ENCODE peak calls at places on chromosomes 12 and 14, in seven cellular contexts. F is tibial artery, R is uterus, X is esophagus squamous epithelium, Q is psoas muscle, D is DND-41, O is upper lobe of right lung. M is an unnamed sample.

GRCh38 chr12:109753054-109753401 is 39.4 kb downstream of the FAM222A start:
- DNase-seq in F (peak), R (no peak), X (no peak), Q (no peak), D (no peak), O (peak), M (no peak)

GRCh38 chr14:37232907-37233481 is 35.3 kb downstream of the MIPOL1 start:
- DNase-seq in F (no peak), R (no peak), X (no peak), Q (no peak), D (no peak), O (no peak), M (no peak)

GRCh38 chr12:104094284-104094683 is 30.0 kb downstream of the HCFC2 start:
- DNase-seq in F (no peak), R (no peak), X (no peak), Q (no peak), D (no peak), O (no peak), M (no peak)

GRCh38 chr12:88952543-88952942 is 372.3 kb upstream of the KITLG start:
- DNase-seq in F (no peak), R (no peak), X (no peak), Q (no peak), D (no peak), O (no peak), M (no peak)

GRCh38 chr14:62084020-62084419 is 321.8 kb downstream of the SNAPC1 start:
- DNase-seq in F (no peak), R (no peak), X (no peak), Q (no peak), D (peak), O (no peak), M (no peak)

GRCh38 chr14:77409131-77409533 is 14.2 kb downstream of the NOXRED1 start:
- DNase-seq in F (no peak), R (no peak), X (no peak), Q (no peak), D (no peak), O (no peak), M (peak)

GRCh38 chr12:97435153-97435552 is 27.5 kb upstream of the RMST start:
- DNase-seq in F (no peak), R (no peak), X (no peak), Q (no peak), D (no peak), O (no peak), M (no peak)

GRCh38 chr12:105192624-105193225 is 43.2 kb downstream of the APPL2 start:
- DNase-seq in F (no peak), R (no peak), X (no peak), Q (no peak), D (no peak), O (no peak), M (peak)

GRCh38 chr14:24314377-24315193 is 3.3 kb downstream of the LTB4R start:
- DNase-seq in F (no peak), R (no peak), X (no peak), Q (no peak), D (no peak), O (no peak), M (no peak)

GRCh38 chr12:12456637-12457036 is 99.8 kb downstream of the BORCS5 start:
- DNase-seq in F (no peak), R (no peak), X (no peak), Q (no peak), D (no peak), O (no peak), M (no peak)

GRCh38 chr14:90301580-90302181 is 30.1 kb downstream of the NRDE2 start:
- DNase-seq in F (no peak), R (no peak), X (no peak), Q (no peak), D (no peak), O (no peak), M (no peak)

GRCh38 chr12:123075591-123076171 is 75.2 kb downstream of the PITPNM2 start:
- DNase-seq in F (no peak), R (peak), X (no peak), Q (no peak), D (peak), O (peak), M (peak)

GRCh38 chr14:100841445-100842403 is 15.8 kb downstream of the MEG3 start:
- DNase-seq in F (no peak), R (no peak), X (no peak), Q (peak), D (no peak), O (no peak), M (no peak)

GRCh38 chr12:66735275-66735674 is 56.4 kb upstream of the GRIP1 start:
- DNase-seq in F (no peak), R (no peak), X (no peak), Q (no peak), D (no peak), O (no peak), M (peak)

GRCh38 chr14:36056846-36057245 is 119.7 kb downstream of the PTCSC3 start:
- DNase-seq in F (no peak), R (no peak), X (no peak), Q (no peak), D (no peak), O (no peak), M (no peak)

GRCh38 chr14:22200977-22201605 is 387.9 kb downstream of the DAD1 start:
- DNase-seq in F (no peak), R (no peak), X (no peak), Q (no peak), D (no peak), O (no peak), M (no peak)

GRCh38 chr12:114982760-114983159 is 298.8 kb upstream of the TBX3 start:
- DNase-seq in F (no peak), R (no peak), X (no peak), Q (no peak), D (no peak), O (no peak), M (no peak)

GRCh38 chr14:46490150-46490769 is 161.3 kb downstream of the RPL10L start:
- DNase-seq in F (no peak), R (no peak), X (no peak), Q (no peak), D (peak), O (no peak), M (peak)

GRCh38 chr12:11477110-11477509 is 81.7 kb upstream of the PRB2 start:
- DNase-seq in F (no peak), R (no peak), X (no peak), Q (no peak), D (no peak), O (no peak), M (no peak)

GRCh38 chr14:93712838-93713724 is 75.2 kb downstream of the PRIMA1 start:
- DNase-seq in F (no peak), R (no peak), X (no peak), Q (no peak), D (no peak), O (no peak), M (no peak)

GRCh38 chr12:113103756-113104450 is 31.7 kb downstream of the RASAL1 start:
- DNase-seq in F (no peak), R (no peak), X (no peak), Q (no peak), D (no peak), O (peak), M (no peak)

GRCh38 chr12:33825986-33826602 is 196.2 kb upstream of the ALG10 start:
- DNase-seq in F (no peak), R (no peak), X (no peak), Q (no peak), D (no peak), O (no peak), M (no peak)

GRCh38 chr14:98622208-98623051 is 649.6 kb downstream of the BCL11B start:
- DNase-seq in F (no peak), R (no peak), X (no peak), Q (no peak), D (no peak), O (no peak), M (no peak)

GRCh38 chr12:66636771-66637170 is 42.1 kb downstream of the GRIP1 start:
- DNase-seq in F (peak), R (no peak), X (no peak), Q (peak), D (no peak), O (no peak), M (peak)

GRCh38 chr12:50019524-50019923 is 5.8 kb downstream of the RACGAP1 start:
- DNase-seq in F (no peak), R (no peak), X (no peak), Q (no peak), D (no peak), O (no peak), M (no peak)
- H3K27ac ChIP-seq in F (no peak), R (no peak), X (no peak), Q (no peak), D (no peak), O (no peak), M (no peak)

GRCh38 chr12:47397664-47398281 is 308.1 kb downstream of the RPAP3 start:
- DNase-seq in F (no peak), R (no peak), X (no peak), Q (no peak), D (no peak), O (no peak), M (no peak)
- TF ChIP-seq CTCF in F (no peak), R (peak), X (peak), Q (peak), D (peak), O (peak), M (peak)

DNA sequence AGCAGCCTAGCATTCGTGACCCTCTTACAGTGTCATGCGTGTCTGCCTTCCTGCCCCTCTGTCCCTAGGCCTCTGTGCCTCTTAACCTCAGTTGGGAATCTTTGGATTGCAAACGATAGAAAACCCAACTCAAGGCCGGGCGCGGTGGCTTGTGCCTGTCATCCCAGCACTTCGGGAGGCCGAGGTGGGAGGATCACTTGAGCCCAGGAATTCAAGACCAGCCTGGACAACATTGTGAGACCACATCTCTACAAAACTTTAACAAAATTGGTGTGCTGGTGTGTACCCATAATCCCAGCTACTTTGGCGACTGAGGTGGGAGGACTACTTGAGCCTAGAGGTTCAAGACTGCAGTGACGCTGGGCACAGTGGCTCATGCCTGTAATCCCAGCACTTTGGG is 36.7 kb downstream of the TMEM120B start:
- DNase-seq in F (no peak), R (no peak), X (no peak), Q (no peak), D (no peak), O (no peak), M (no peak)
- H3K27ac ChIP-seq in F (no peak), R (peak), X (no peak), Q (peak), D (no peak), O (no peak), M (peak)

GRCh38 chr12:116136340-116136739 is 141.2 kb downstream of the MED13L start:
- DNase-seq in F (no peak), R (no peak), X (no peak), Q (no peak), D (no peak), O (no peak), M (no peak)
- TF ChIP-seq CTCF in F (no peak), R (no peak), X (no peak), Q (no peak), D (no peak), O (no peak), M (no peak)